ENCODE peak calls at places on chromosomes 2 and 18, in ten cellular contexts. One of them, this sample, is unnamed.

GRCh38 chr2:161250864-161251436 is 57.3 kb upstream of the PSMD14 start:
- DNase-seq in CMK: no peak
- DNase-seq in pancreas: peak; percentile 27
- DNase-seq in activated gamma-delta T cell treated with Interleukin-2 at 50 U/mL for 16 hours: no peak
- DNase-seq in H54: peak; percentile 60
- DNase-seq in GM10248: peak; percentile 38
- DNase-seq in NCI-H1092 treated with DMSO at 0.1 percent for 48 hours: peak; percentile 49
- DNase-seq in fibroblast of the aortic adventitia: peak; percentile 44
- DNase-seq in islet precursor cell: no peak
- DNase-seq in stimulated activated CD8-positive, alpha-beta memory T cell treated with anti-CD3 and anti-CD28 coated beads, Interleukin-2, amount 100 ng/mL, for 48 hours: no peak
- DNase-seq in this sample: peak; percentile 41

GRCh38 chr18:74148543-74149070 is 284 bp downstream of the TIMM21 start:
- DNase-seq in activated gamma-delta T cell treated with Interleukin-2 at 50 U/mL for 16 hours: no peak
- DNase-seq in NCI-H1092 treated with DMSO at 0.1 percent for 48 hours: no peak
- DNase-seq in H54: no peak
- DNase-seq in CMK: no peak
- DNase-seq in pancreas: no peak
- DNase-seq in GM10248: no peak
- DNase-seq in fibroblast of the aortic adventitia: no peak
- DNase-seq in islet precursor cell: no peak
- DNase-seq in stimulated activated CD8-positive, alpha-beta memory T cell treated with anti-CD3 and anti-CD28 coated beads, Interleukin-2, amount 100 ng/mL, for 48 hours: no peak
- DNase-seq in this sample: no peak

GRCh38 chr2:232891621-232892071 is 21.6 kb downstream of the SNORC start:
- DNase-seq in GM10248: no peak
- DNase-seq in pancreas: no peak
- DNase-seq in CMK: no peak
- DNase-seq in islet precursor cell: peak; percentile 35
- DNase-seq in fibroblast of the aortic adventitia: peak; percentile 83
- DNase-seq in NCI-H1092 treated with DMSO at 0.1 percent for 48 hours: no peak
- DNase-seq in stimulated activated CD8-positive, alpha-beta memory T cell treated with anti-CD3 and anti-CD28 coated beads, Interleukin-2, amount 100 ng/mL, for 48 hours: no peak
- DNase-seq in activated gamma-delta T cell treated with Interleukin-2 at 50 U/mL for 16 hours: no peak
- DNase-seq in H54: no peak
- DNase-seq in this sample: no peak

GRCh38 chr2:149084924-149085795 is 46.7 kb downstream of the LYPD6B start:
- DNase-seq in islet precursor cell: no peak
- DNase-seq in H54: no peak
- DNase-seq in stimulated activated CD8-positive, alpha-beta memory T cell treated with anti-CD3 and anti-CD28 coated beads, Interleukin-2, amount 100 ng/mL, for 48 hours: no peak
- DNase-seq in fibroblast of the aortic adventitia: peak; percentile 27
- DNase-seq in CMK: no peak
- DNase-seq in NCI-H1092 treated with DMSO at 0.1 percent for 48 hours: no peak
- DNase-seq in pancreas: no peak
- DNase-seq in activated gamma-delta T cell treated with Interleukin-2 at 50 U/mL for 16 hours: no peak
- DNase-seq in GM10248: no peak
- DNase-seq in this sample: no peak

GRCh38 chr2:75596784-75597183 is 36.0 kb upstream of the EVA1A start:
- DNase-seq in GM10248: no peak
- DNase-seq in islet precursor cell: no peak
- DNase-seq in stimulated activated CD8-positive, alpha-beta memory T cell treated with anti-CD3 and anti-CD28 coated beads, Interleukin-2, amount 100 ng/mL, for 48 hours: no peak
- DNase-seq in NCI-H1092 treated with DMSO at 0.1 percent for 48 hours: no peak
- DNase-seq in fibroblast of the aortic adventitia: no peak
- DNase-seq in pancreas: no peak
- DNase-seq in activated gamma-delta T cell treated with Interleukin-2 at 50 U/mL for 16 hours: no peak
- DNase-seq in H54: no peak
- DNase-seq in CMK: no peak
- DNase-seq in this sample: no peak

GRCh38 chr2:232310189-232310588 is 68.4 kb upstream of the ALPP start:
- DNase-seq in fibroblast of the aortic adventitia: no peak
- DNase-seq in activated gamma-delta T cell treated with Interleukin-2 at 50 U/mL for 16 hours: no peak
- DNase-seq in GM10248: no peak
- DNase-seq in CMK: no peak
- DNase-seq in NCI-H1092 treated with DMSO at 0.1 percent for 48 hours: no peak
- DNase-seq in stimulated activated CD8-positive, alpha-beta memory T cell treated with anti-CD3 and anti-CD28 coated beads, Interleukin-2, amount 100 ng/mL, for 48 hours: no peak
- DNase-seq in H54: no peak
- DNase-seq in islet precursor cell: peak; percentile 29
- DNase-seq in pancreas: no peak
- DNase-seq in this sample: no peak

GRCh38 chr2:150459281-150459680 is 28.2 kb downstream of the RND3 start:
- DNase-seq in fibroblast of the aortic adventitia: peak; percentile 73
- DNase-seq in GM10248: no peak
- DNase-seq in H54: no peak
- DNase-seq in activated gamma-delta T cell treated with Interleukin-2 at 50 U/mL for 16 hours: no peak
- DNase-seq in stimulated activated CD8-positive, alpha-beta memory T cell treated with anti-CD3 and anti-CD28 coated beads, Interleukin-2, amount 100 ng/mL, for 48 hours: no peak
- DNase-seq in CMK: no peak
- DNase-seq in pancreas: no peak
- DNase-seq in islet precursor cell: no peak
- DNase-seq in NCI-H1092 treated with DMSO at 0.1 percent for 48 hours: no peak
- DNase-seq in this sample: no peak

GRCh38 chr2:188659656-188660406 is 314.3 kb upstream of the COL3A1 start:
- DNase-seq in islet precursor cell: no peak
- DNase-seq in stimulated activated CD8-positive, alpha-beta memory T cell treated with anti-CD3 and anti-CD28 coated beads, Interleukin-2, amount 100 ng/mL, for 48 hours: no peak
- DNase-seq in pancreas: no peak
- DNase-seq in fibroblast of the aortic adventitia: peak; percentile 89
- DNase-seq in activated gamma-delta T cell treated with Interleukin-2 at 50 U/mL for 16 hours: no peak
- DNase-seq in GM10248: no peak
- DNase-seq in NCI-H1092 treated with DMSO at 0.1 percent for 48 hours: no peak
- DNase-seq in H54: peak; percentile 12
- DNase-seq in CMK: no peak
- DNase-seq in this sample: no peak

GRCh38 chr18:33804258-33804657 is 226.2 kb downstream of the ASXL3 start:
- DNase-seq in stimulated activated CD8-positive, alpha-beta memory T cell treated with anti-CD3 and anti-CD28 coated beads, Interleukin-2, amount 100 ng/mL, for 48 hours: no peak
- DNase-seq in H54: no peak
- DNase-seq in activated gamma-delta T cell treated with Interleukin-2 at 50 U/mL for 16 hours: no peak
- DNase-seq in NCI-H1092 treated with DMSO at 0.1 percent for 48 hours: no peak
- DNase-seq in CMK: no peak
- DNase-seq in pancreas: no peak
- DNase-seq in GM10248: no peak
- DNase-seq in islet precursor cell: no peak
- DNase-seq in fibroblast of the aortic adventitia: peak; percentile 32
- DNase-seq in this sample: no peak

GRCh38 chr2:168825149-168825548 is 22.7 kb downstream of the NOSTRIN start:
- DNase-seq in GM10248: no peak
- DNase-seq in NCI-H1092 treated with DMSO at 0.1 percent for 48 hours: no peak
- DNase-seq in fibroblast of the aortic adventitia: no peak
- DNase-seq in pancreas: no peak
- DNase-seq in H54: no peak
- DNase-seq in activated gamma-delta T cell treated with Interleukin-2 at 50 U/mL for 16 hours: no peak
- DNase-seq in islet precursor cell: no peak
- DNase-seq in stimulated activated CD8-positive, alpha-beta memory T cell treated with anti-CD3 and anti-CD28 coated beads, Interleukin-2, amount 100 ng/mL, for 48 hours: no peak
- DNase-seq in CMK: no peak
- DNase-seq in this sample: no peak

GRCh38 chr2:133333189-133333588 is 235.1 kb downstream of the NCKAP5 start:
- DNase-seq in NCI-H1092 treated with DMSO at 0.1 percent for 48 hours: no peak
- DNase-seq in fibroblast of the aortic adventitia: peak; percentile 8
- DNase-seq in GM10248: no peak
- DNase-seq in activated gamma-delta T cell treated with Interleukin-2 at 50 U/mL for 16 hours: no peak
- DNase-seq in islet precursor cell: no peak
- DNase-seq in stimulated activated CD8-positive, alpha-beta memory T cell treated with anti-CD3 and anti-CD28 coated beads, Interleukin-2, amount 100 ng/mL, for 48 hours: no peak
- DNase-seq in CMK: no peak
- DNase-seq in H54: no peak
- DNase-seq in pancreas: no peak
- DNase-seq in this sample: no peak

GRCh38 chr2:219434468-219434717 is 250 bp upstream of the SPEG start:
- DNase-seq in H54: no peak
- DNase-seq in pancreas: no peak
- DNase-seq in GM10248: no peak
- DNase-seq in activated gamma-delta T cell treated with Interleukin-2 at 50 U/mL for 16 hours: no peak
- DNase-seq in CMK: no peak
- DNase-seq in stimulated activated CD8-positive, alpha-beta memory T cell treated with anti-CD3 and anti-CD28 coated beads, Interleukin-2, amount 100 ng/mL, for 48 hours: no peak
- DNase-seq in islet precursor cell: peak; percentile 64
- DNase-seq in NCI-H1092 treated with DMSO at 0.1 percent for 48 hours: no peak
- DNase-seq in fibroblast of the aortic adventitia: no peak
- DNase-seq in this sample: no peak

GRCh38 chr18:69674292-69674877 is 273.3 kb downstream of the CD226 start:
- DNase-seq in GM10248: no peak
- DNase-seq in fibroblast of the aortic adventitia: no peak
- DNase-seq in islet precursor cell: no peak
- DNase-seq in NCI-H1092 treated with DMSO at 0.1 percent for 48 hours: no peak
- DNase-seq in stimulated activated CD8-positive, alpha-beta memory T cell treated with anti-CD3 and anti-CD28 coated beads, Interleukin-2, amount 100 ng/mL, for 48 hours: no peak
- DNase-seq in activated gamma-delta T cell treated with Interleukin-2 at 50 U/mL for 16 hours: no peak
- DNase-seq in CMK: no peak
- DNase-seq in H54: no peak
- DNase-seq in pancreas: no peak
- DNase-seq in this sample: no peak

GRCh38 chr2:95018861-95019550 is 6.5 kb upstream of the MAL start:
- DNase-seq in stimulated activated CD8-positive, alpha-beta memory T cell treated with anti-CD3 and anti-CD28 coated beads, Interleukin-2, amount 100 ng/mL, for 48 hours: no peak
- DNase-seq in GM10248: no peak
- DNase-seq in pancreas: no peak
- DNase-seq in CMK: no peak
- DNase-seq in NCI-H1092 treated with DMSO at 0.1 percent for 48 hours: no peak
- DNase-seq in activated gamma-delta T cell treated with Interleukin-2 at 50 U/mL for 16 hours: no peak
- DNase-seq in H54: no peak
- DNase-seq in islet precursor cell: no peak
- DNase-seq in fibroblast of the aortic adventitia: no peak
- DNase-seq in this sample: no peak

GRCh38 chr2:234913208-234913626 is 38.6 kb upstream of the SH3BP4 start:
- DNase-seq in H54: no peak
- DNase-seq in activated gamma-delta T cell treated with Interleukin-2 at 50 U/mL for 16 hours: no peak
- DNase-seq in CMK: no peak
- DNase-seq in stimulated activated CD8-positive, alpha-beta memory T cell treated with anti-CD3 and anti-CD28 coated beads, Interleukin-2, amount 100 ng/mL, for 48 hours: no peak
- DNase-seq in islet precursor cell: peak; percentile 72
- DNase-seq in GM10248: no peak
- DNase-seq in fibroblast of the aortic adventitia: no peak
- DNase-seq in NCI-H1092 treated with DMSO at 0.1 percent for 48 hours: peak; percentile 1
- DNase-seq in pancreas: no peak
- DNase-seq in this sample: no peak

GRCh38 chr2:3778841-3779505 is 75.6 kb downstream of the DCDC2C start:
- DNase-seq in GM10248: no peak
- DNase-seq in islet precursor cell: no peak
- DNase-seq in H54: no peak
- DNase-seq in activated gamma-delta T cell treated with Interleukin-2 at 50 U/mL for 16 hours: no peak
- DNase-seq in pancreas: no peak
- DNase-seq in fibroblast of the aortic adventitia: no peak
- DNase-seq in NCI-H1092 treated with DMSO at 0.1 percent for 48 hours: no peak
- DNase-seq in CMK: no peak
- DNase-seq in stimulated activated CD8-positive, alpha-beta memory T cell treated with anti-CD3 and anti-CD28 coated beads, Interleukin-2, amount 100 ng/mL, for 48 hours: no peak
- DNase-seq in this sample: no peak

GRCh38 chr2:128421286-128421685 is 102.6 kb upstream of the HS6ST1 start:
- DNase-seq in activated gamma-delta T cell treated with Interleukin-2 at 50 U/mL for 16 hours: no peak
- DNase-seq in H54: no peak
- DNase-seq in fibroblast of the aortic adventitia: no peak
- DNase-seq in islet precursor cell: peak; percentile 37
- DNase-seq in pancreas: peak; percentile 3
- DNase-seq in NCI-H1092 treated with DMSO at 0.1 percent for 48 hours: no peak
- DNase-seq in CMK: no peak
- DNase-seq in GM10248: no peak
- DNase-seq in stimulated activated CD8-positive, alpha-beta memory T cell treated with anti-CD3 and anti-CD28 coated beads, Interleukin-2, amount 100 ng/mL, for 48 hours: no peak
- DNase-seq in this sample: no peak

GRCh38 chr2:68295523-68295922 is 24.2 kb downstream of the CNRIP1 start:
- DNase-seq in islet precursor cell: no peak
- DNase-seq in CMK: no peak
- DNase-seq in stimulated activated CD8-positive, alpha-beta memory T cell treated with anti-CD3 and anti-CD28 coated beads, Interleukin-2, amount 100 ng/mL, for 48 hours: no peak
- DNase-seq in H54: no peak
- DNase-seq in GM10248: no peak
- DNase-seq in activated gamma-delta T cell treated with Interleukin-2 at 50 U/mL for 16 hours: no peak
- DNase-seq in pancreas: no peak
- DNase-seq in NCI-H1092 treated with DMSO at 0.1 percent for 48 hours: no peak
- DNase-seq in fibroblast of the aortic adventitia: no peak
- DNase-seq in this sample: peak; percentile 38

GRCh38 chr2:8986327-8986976 is 17.0 kb downstream of the MBOAT2 start:
- DNase-seq in CMK: no peak
- DNase-seq in fibroblast of the aortic adventitia: no peak
- DNase-seq in NCI-H1092 treated with DMSO at 0.1 percent for 48 hours: no peak
- DNase-seq in activated gamma-delta T cell treated with Interleukin-2 at 50 U/mL for 16 hours: no peak
- DNase-seq in GM10248: no peak
- DNase-seq in pancreas: no peak
- DNase-seq in islet precursor cell: peak; percentile 72
- DNase-seq in H54: no peak
- DNase-seq in stimulated activated CD8-positive, alpha-beta memory T cell treated with anti-CD3 and anti-CD28 coated beads, Interleukin-2, amount 100 ng/mL, for 48 hours: no peak
- DNase-seq in this sample: no peak

GRCh38 chr2:135050684-135051083 is 1.4 kb upstream of the RAB3GAP1 start:
- DNase-seq in GM10248: no peak
- DNase-seq in CMK: no peak
- DNase-seq in islet precursor cell: no peak
- DNase-seq in stimulated activated CD8-positive, alpha-beta memory T cell treated with anti-CD3 and anti-CD28 coated beads, Interleukin-2, amount 100 ng/mL, for 48 hours: no peak
- DNase-seq in pancreas: no peak
- DNase-seq in H54: no peak
- DNase-seq in NCI-H1092 treated with DMSO at 0.1 percent for 48 hours: no peak
- DNase-seq in activated gamma-delta T cell treated with Interleukin-2 at 50 U/mL for 16 hours: no peak
- DNase-seq in fibroblast of the aortic adventitia: no peak
- DNase-seq in this sample: no peak

GRCh38 chr2:159185401-159186130 is 100.9 kb downstream of the WDSUB1 start:
- DNase-seq in islet precursor cell: peak; percentile 83
- DNase-seq in NCI-H1092 treated with DMSO at 0.1 percent for 48 hours: no peak
- DNase-seq in H54: peak; percentile 29
- DNase-seq in CMK: no peak
- DNase-seq in activated gamma-delta T cell treated with Interleukin-2 at 50 U/mL for 16 hours: no peak
- DNase-seq in pancreas: no peak
- DNase-seq in fibroblast of the aortic adventitia: peak; percentile 13
- DNase-seq in stimulated activated CD8-positive, alpha-beta memory T cell treated with anti-CD3 and anti-CD28 coated beads, Interleukin-2, amount 100 ng/mL, for 48 hours: no peak
- DNase-seq in GM10248: peak; percentile 49
- DNase-seq in this sample: no peak

GRCh38 chr2:171615071-171615470 is 72.2 kb upstream of the DYNC1I2 start:
- DNase-seq in CMK: no peak
- DNase-seq in activated gamma-delta T cell treated with Interleukin-2 at 50 U/mL for 16 hours: no peak
- DNase-seq in H54: no peak
- DNase-seq in NCI-H1092 treated with DMSO at 0.1 percent for 48 hours: no peak
- DNase-seq in stimulated activated CD8-positive, alpha-beta memory T cell treated with anti-CD3 and anti-CD28 coated beads, Interleukin-2, amount 100 ng/mL, for 48 hours: no peak
- DNase-seq in GM10248: no peak
- DNase-seq in islet precursor cell: no peak
- DNase-seq in fibroblast of the aortic adventitia: peak; percentile 41
- DNase-seq in pancreas: no peak
- DNase-seq in this sample: no peak

GRCh38 chr2:209049608-209050007 is 374.2 kb upstream of the MAP2 start:
- DNase-seq in islet precursor cell: no peak
- DNase-seq in H54: no peak
- DNase-seq in activated gamma-delta T cell treated with Interleukin-2 at 50 U/mL for 16 hours: no peak
- DNase-seq in NCI-H1092 treated with DMSO at 0.1 percent for 48 hours: no peak
- DNase-seq in pancreas: no peak
- DNase-seq in CMK: no peak
- DNase-seq in GM10248: no peak
- DNase-seq in stimulated activated CD8-positive, alpha-beta memory T cell treated with anti-CD3 and anti-CD28 coated beads, Interleukin-2, amount 100 ng/mL, for 48 hours: no peak
- DNase-seq in fibroblast of the aortic adventitia: no peak
- DNase-seq in this sample: no peak